ENCODE peak calls at places on chromosomes 3 and 15, in ten cellular contexts. S is KG1; E is 8988T; L is HEK293T; W is stimulated activated CD8-positive, alpha-beta memory T cell treated with anti-CD3 and anti-CD28 coated beads, Interleukin-7, amount 100 ng/mL, for 24 hours; Q is fibroblast of lung; O is naive thymus-derived CD4-positive, alpha-beta T cell; J is GDM1; T is NCI-H1930; N is left ventricle myocardium inferior. M is an unnamed sample.
A peak's percentile ranks its signal among the peaks of the same experiment; 100 is the strongest.

GRCh38 chr3:163368168-163368567 is 1710.1 kb downstream of the SI start:
- DNase-seq in S (no peak), E (no peak), L (no peak), W (no peak), Q (peak; percentile 1), O (no peak), J (no peak), T (no peak), N (no peak), M (no peak)

GRCh38 chr3:9339750-9340449 is 23.0 kb upstream of the THUMPD3 start:
- DNase-seq in S (no peak), E (no peak), L (no peak), W (no peak), Q (peak; percentile 36), O (no peak), J (no peak), T (no peak), N (no peak), M (peak; percentile 12)

GRCh38 chr3:185308126-185308754 is 54.4 kb upstream of the EHHADH start:
- DNase-seq in S (no peak), E (peak; percentile 37), L (peak; percentile 42), W (peak; percentile 20), Q (peak; percentile 30), O (peak; percentile 34), J (peak; percentile 42), T (peak; percentile 6), N (no peak), M (peak; percentile 51)

GRCh38 chr15:23497710-23498111 is 50.7 kb upstream of the GOLGA6L2 start:
- DNase-seq in S (no peak), E (no peak), L (peak; percentile 6), W (no peak), Q (no peak), O (no peak), J (no peak), T (peak; percentile 5), N (no peak), M (no peak)

GRCh38 chr3:96576935-96577334 is 237.5 kb upstream of the EPHA6 start:
- DNase-seq in S (no peak), E (no peak), L (no peak), W (no peak), Q (no peak), O (no peak), J (no peak), T (no peak), N (no peak), M (no peak)

GRCh38 chr15:33473005-33473404 is 162.2 kb downstream of the RYR3 start:
- DNase-seq in S (no peak), E (no peak), L (no peak), W (no peak), Q (no peak), O (no peak), J (no peak), T (no peak), N (no peak), M (no peak)

GRCh38 chr3:161987933-161988332 is 491.3 kb downstream of the OTOL1 start:
- DNase-seq in S (no peak), E (no peak), L (no peak), W (no peak), Q (no peak), O (no peak), J (no peak), T (no peak), N (no peak), M (no peak)

GRCh38 chr3:186277268-186277909 is 84.6 kb downstream of the DGKG start:
- DNase-seq in S (no peak), E (no peak), L (peak; percentile 25), W (no peak), Q (peak; percentile 58), O (no peak), J (no peak), T (peak; percentile 18), N (no peak), M (peak; percentile 40)

GRCh38 chr15:101126618-101127502 is 125.0 kb downstream of the CHSY1 start:
- DNase-seq in S (peak; percentile 52), E (no peak), L (no peak), W (no peak), Q (peak; percentile 69), O (no peak), J (no peak), T (peak; percentile 28), N (no peak), M (no peak)

GRCh38 chr3:129313983-129314756 is 35.5 kb downstream of the HMCES start:
- DNase-seq in S (no peak), E (no peak), L (no peak), W (no peak), Q (peak; percentile 37), O (no peak), J (no peak), T (peak; percentile 18), N (peak; percentile 29), M (no peak)

GRCh38 chr15:39269821-39270220 is 311.1 kb upstream of the THBS1 start:
- DNase-seq in S (no peak), E (no peak), L (no peak), W (no peak), Q (no peak), O (no peak), J (no peak), T (no peak), N (no peak), M (no peak)

GRCh38 chr3:131883086-131883485 is 151.7 kb downstream of the CPNE4 start:
- DNase-seq in S (no peak), E (no peak), L (no peak), W (no peak), Q (no peak), O (no peak), J (no peak), T (no peak), N (no peak), M (no peak)

GRCh38 chr3:190644766-190645165 is 130.9 kb downstream of the IL1RAP start:
- DNase-seq in S (no peak), E (no peak), L (no peak), W (no peak), Q (peak; percentile 48), O (no peak), J (no peak), T (no peak), N (no peak), M (no peak)

GRCh38 chr15:100030586-100031249 is 297.5 kb upstream of the LYSMD4 start:
- DNase-seq in S (no peak), E (no peak), L (no peak), W (no peak), Q (peak; percentile 71), O (no peak), J (no peak), T (no peak), N (no peak), M (no peak)

GRCh38 chr15:42085236-42085605 is 9.1 kb downstream of the PLA2G4D start:
- DNase-seq in S (no peak), E (no peak), L (no peak), W (no peak), Q (no peak), O (no peak), J (no peak), T (no peak), N (no peak), M (no peak)

GRCh38 chr15:80778964-80779657 is at the start of gene CEMIP:
- DNase-seq in S (no peak), E (peak; percentile 67), L (peak; percentile 90), W (peak; percentile 21), Q (peak; percentile 69), O (no peak), J (peak; percentile 28), T (peak; percentile 72), N (peak; percentile 64), M (peak; percentile 33)

GRCh38 chr3:127805026-127805753 is 17.1 kb downstream of the MGLL start:
- DNase-seq in S (no peak), E (no peak), L (no peak), W (no peak), Q (no peak), O (no peak), J (no peak), T (no peak), N (no peak), M (no peak)

GRCh38 chr3:14511971-14512943 is 27.9 kb downstream of the GRIP2 start:
- DNase-seq in S (no peak), E (no peak), L (no peak), W (no peak), Q (no peak), O (no peak), J (no peak), T (no peak), N (no peak), M (no peak)

GRCh38 chr3:41792806-41793205 is 169.1 kb downstream of the ULK4 start:
- DNase-seq in S (no peak), E (no peak), L (no peak), W (no peak), Q (no peak), O (no peak), J (no peak), T (no peak), N (no peak), M (no peak)

GRCh38 chr3:170745211-170745718 is 124.7 kb downstream of the RPL22L1 start:
- DNase-seq in S (no peak), E (no peak), L (no peak), W (no peak), Q (peak; percentile 92), O (no peak), J (no peak), T (no peak), N (no peak), M (no peak)

GRCh38 chr15:83747050-83747717 is 93.3 kb downstream of the ADAMTSL3 start:
- DNase-seq in S (no peak), E (no peak), L (no peak), W (no peak), Q (peak; percentile 15), O (no peak), J (peak; percentile 62), T (no peak), N (no peak), M (peak; percentile 3)

GRCh38 chr3:106305882-106306445 is 437.2 kb upstream of the CBLB start:
- DNase-seq in S (no peak), E (no peak), L (no peak), W (no peak), Q (peak; percentile 71), O (no peak), J (no peak), T (no peak), N (no peak), M (no peak)

GRCh38 chr3:64268926-64269325 is 43.7 kb upstream of the PRICKLE2 start:
- DNase-seq in S (no peak), E (no peak), L (no peak), W (no peak), Q (no peak), O (no peak), J (no peak), T (no peak), N (peak; percentile 32), M (no peak)

GRCh38 chr3:186281172-186281571 is 80.9 kb downstream of the DGKG start:
- DNase-seq in S (no peak), E (no peak), L (no peak), W (no peak), Q (peak; percentile 92), O (no peak), J (no peak), T (no peak), N (no peak), M (no peak)

GRCh38 chr3:174002543-174002942 is 605.0 kb downstream of the NLGN1 start:
- DNase-seq in S (no peak), E (no peak), L (no peak), W (no peak), Q (no peak), O (no peak), J (no peak), T (no peak), N (no peak), M (no peak)

GRCh38 chr3:15488002-15488401 is 33.5 kb downstream of the COLQ start:
- DNase-seq in S (no peak), E (no peak), L (no peak), W (no peak), Q (no peak), O (no peak), J (no peak), T (no peak), N (no peak), M (no peak)

GRCh38 chr3:46931631-46932441 is 44.7 kb downstream of the CCDC12 start:
- DNase-seq in S (no peak), E (no peak), L (no peak), W (no peak), Q (no peak), O (no peak), J (no peak), T (no peak), N (peak; percentile 71), M (no peak)

GRCh38 chr3:195886181-195887141 is 21.9 kb downstream of the TNK2 start:
- DNase-seq in S (no peak), E (no peak), L (no peak), W (no peak), Q (peak; percentile 85), O (no peak), J (no peak), T (no peak), N (peak; percentile 47), M (no peak)

M was measured in HCT116.